ENCODE peak calls at places on chromosomes 4 and X, in six cellular contexts. One of them, this sample, is unnamed.

GRCh38 chrX:46551494-46552128 is 6.4 kb upstream of the ZNF674 start:
- DNase-seq in GM12892: no peak
- DNase-seq in endothelial cell of umbilical vein: no peak
- DNase-seq in Peyer's patch: no peak
- DNase-seq in heart left ventricle: no peak
- DNase-seq in adrenal gland: no peak
- DNase-seq in this sample: no peak

GRCh38 chr4:7387925-7388324 is 46.8 kb downstream of the PSAPL1 start:
- DNase-seq in adrenal gland: no peak
- DNase-seq in endothelial cell of umbilical vein: no peak
- DNase-seq in GM12892: no peak
- DNase-seq in Peyer's patch: no peak
- DNase-seq in heart left ventricle: peak
- DNase-seq in this sample: no peak

GRCh38 chr4:184817494-184818215 is 8.1 kb downstream of the ACSL1 start:
- DNase-seq in GM12892: no peak
- DNase-seq in adrenal gland: no peak
- DNase-seq in Peyer's patch: peak
- DNase-seq in endothelial cell of umbilical vein: no peak
- DNase-seq in heart left ventricle: no peak
- DNase-seq in this sample: no peak

GRCh38 chr4:6439120-6439757 is 33.2 kb downstream of the PPP2R2C start:
- DNase-seq in heart left ventricle: no peak
- DNase-seq in endothelial cell of umbilical vein: no peak
- DNase-seq in Peyer's patch: no peak
- DNase-seq in GM12892: no peak
- DNase-seq in adrenal gland: no peak
- DNase-seq in this sample: no peak

GRCh38 chr4:154743683-154744340 is at the start of gene LRAT:
- DNase-seq in Peyer's patch: no peak
- DNase-seq in heart left ventricle: no peak
- DNase-seq in adrenal gland: peak
- DNase-seq in endothelial cell of umbilical vein: no peak
- DNase-seq in GM12892: no peak
- DNase-seq in this sample: peak

GRCh38 chrX:95718746-95719145 is 965.9 kb upstream of the DIAPH2 start:
- DNase-seq in adrenal gland: no peak
- DNase-seq in endothelial cell of umbilical vein: no peak
- DNase-seq in Peyer's patch: no peak
- DNase-seq in heart left ventricle: no peak
- DNase-seq in GM12892: no peak
- DNase-seq in this sample: no peak

GRCh38 chr4:128337863-128338262 is 50.2 kb upstream of the PGRMC2 start:
- DNase-seq in Peyer's patch: no peak
- DNase-seq in heart left ventricle: no peak
- DNase-seq in endothelial cell of umbilical vein: peak
- DNase-seq in GM12892: no peak
- DNase-seq in adrenal gland: no peak
- DNase-seq in this sample: no peak

GRCh38 chr4:122218762-122219161 is 66.6 kb downstream of the BLTP1 start:
- DNase-seq in Peyer's patch: no peak
- DNase-seq in GM12892: no peak
- DNase-seq in adrenal gland: no peak
- DNase-seq in heart left ventricle: no peak
- DNase-seq in endothelial cell of umbilical vein: no peak
- DNase-seq in this sample: peak

GRCh38 chr4:26248647-26249046 is 72.2 kb upstream of the RBPJ start:
- DNase-seq in GM12892: no peak
- DNase-seq in heart left ventricle: peak
- DNase-seq in endothelial cell of umbilical vein: no peak
- DNase-seq in adrenal gland: no peak
- DNase-seq in Peyer's patch: no peak
- DNase-seq in this sample: no peak

GRCh38 chr4:107624024-107624423 is 96.0 kb downstream of the PAPSS1 start:
- DNase-seq in adrenal gland: no peak
- DNase-seq in GM12892: no peak
- DNase-seq in Peyer's patch: no peak
- DNase-seq in heart left ventricle: no peak
- DNase-seq in endothelial cell of umbilical vein: no peak
- DNase-seq in this sample: no peak

GRCh38 chrX:8971116-8971515 is 62.8 kb downstream of the FAM9B start:
- DNase-seq in endothelial cell of umbilical vein: peak
- DNase-seq in heart left ventricle: no peak
- DNase-seq in Peyer's patch: no peak
- DNase-seq in adrenal gland: no peak
- DNase-seq in GM12892: no peak
- DNase-seq in this sample: peak

GRCh38 chr4:18049446-18049845 is 27.9 kb upstream of the LCORL start:
- DNase-seq in adrenal gland: no peak
- DNase-seq in GM12892: no peak
- DNase-seq in endothelial cell of umbilical vein: no peak
- DNase-seq in Peyer's patch: no peak
- DNase-seq in heart left ventricle: no peak
- DNase-seq in this sample: no peak

GRCh38 chr4:141432000-141432712 is 204.2 kb upstream of the IL15 start:
- DNase-seq in endothelial cell of umbilical vein: no peak
- DNase-seq in heart left ventricle: no peak
- DNase-seq in adrenal gland: no peak
- DNase-seq in GM12892: no peak
- DNase-seq in Peyer's patch: no peak
- DNase-seq in this sample: no peak

GRCh38 chr4:2761035-2761923 is 5.1 kb upstream of the TNIP2 start:
- DNase-seq in endothelial cell of umbilical vein: peak
- DNase-seq in heart left ventricle: no peak
- DNase-seq in adrenal gland: no peak
- DNase-seq in GM12892: no peak
- DNase-seq in Peyer's patch: no peak
- DNase-seq in this sample: no peak
- TF ChIP-seq POLR2A in endothelial cell of umbilical vein: no peak
- TF ChIP-seq POLR2A in heart left ventricle: no peak
- TF ChIP-seq POLR2A in adrenal gland: no peak
- TF ChIP-seq POLR2A in GM12892: no peak
- TF ChIP-seq POLR2A in Peyer's patch: peak
- TF ChIP-seq POLR2A in this sample: no peak

DNA sequence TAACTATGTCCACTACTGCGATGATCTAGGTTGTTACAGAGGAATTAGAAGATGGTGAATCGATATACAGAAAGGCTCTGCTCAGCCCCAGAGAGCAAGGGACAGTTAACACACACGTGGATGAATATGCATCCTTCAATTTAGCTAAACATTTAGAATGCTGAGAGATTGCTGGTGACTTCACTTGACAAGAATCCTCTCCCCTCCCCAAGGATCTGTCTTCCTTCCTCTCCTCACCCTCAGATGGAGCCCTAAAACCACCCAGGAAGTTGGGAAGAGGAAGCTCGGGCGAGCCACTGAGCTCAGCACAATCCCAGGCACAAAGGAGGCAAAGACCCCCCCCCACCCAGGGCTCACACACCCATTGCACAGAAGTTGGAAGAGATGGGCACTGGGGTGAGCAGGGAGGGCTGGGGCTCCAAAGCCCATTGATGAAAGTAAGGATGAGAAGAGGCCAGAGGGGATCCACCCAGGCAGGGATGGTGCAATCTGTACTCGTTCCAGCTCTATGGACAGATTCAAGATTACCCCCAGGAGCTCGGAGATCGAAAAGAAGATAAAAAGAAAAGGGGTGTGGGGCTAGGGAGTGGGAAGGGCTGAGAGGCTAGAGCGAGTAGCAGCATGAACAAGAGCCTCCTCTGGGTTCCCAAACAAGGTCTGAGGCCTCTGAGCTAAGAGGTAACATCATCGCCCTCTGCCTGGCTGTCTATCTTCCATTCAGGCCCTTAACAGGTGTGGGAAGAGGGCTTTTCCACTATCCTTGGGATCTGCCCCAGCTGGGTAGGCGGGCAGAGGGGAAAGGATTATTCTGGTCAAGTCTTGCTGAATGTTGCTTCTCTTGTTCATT is 1.3 kb downstream of the TFE3 start:
- DNase-seq in endothelial cell of umbilical vein: peak
- DNase-seq in adrenal gland: peak
- DNase-seq in Peyer's patch: no peak
- DNase-seq in GM12892: no peak
- DNase-seq in heart left ventricle: peak
- DNase-seq in this sample: no peak
- TF ChIP-seq POLR2A in endothelial cell of umbilical vein: no peak
- TF ChIP-seq POLR2A in adrenal gland: peak
- TF ChIP-seq POLR2A in Peyer's patch: no peak
- TF ChIP-seq POLR2A in GM12892: no peak
- TF ChIP-seq POLR2A in heart left ventricle: no peak
- TF ChIP-seq POLR2A in this sample: no peak

GRCh38 chr4:142781114-142781513 is 65.0 kb downstream of the INPP4B start:
- DNase-seq in adrenal gland: no peak
- DNase-seq in GM12892: no peak
- DNase-seq in Peyer's patch: no peak
- DNase-seq in endothelial cell of umbilical vein: no peak
- DNase-seq in heart left ventricle: no peak
- DNase-seq in this sample: no peak
- TF ChIP-seq POLR2A in adrenal gland: no peak
- TF ChIP-seq POLR2A in GM12892: no peak
- TF ChIP-seq POLR2A in Peyer's patch: no peak
- TF ChIP-seq POLR2A in endothelial cell of umbilical vein: no peak
- TF ChIP-seq POLR2A in heart left ventricle: no peak
- TF ChIP-seq POLR2A in this sample: no peak

GRCh38 chrX:41350150-41350975 is 16.4 kb downstream of the DDX3X start:
- DNase-seq in adrenal gland: no peak
- DNase-seq in heart left ventricle: no peak
- DNase-seq in GM12892: no peak
- DNase-seq in endothelial cell of umbilical vein: peak
- DNase-seq in Peyer's patch: no peak
- DNase-seq in this sample: no peak
- TF ChIP-seq POLR2A in adrenal gland: no peak
- TF ChIP-seq POLR2A in heart left ventricle: no peak
- TF ChIP-seq POLR2A in GM12892: peak
- TF ChIP-seq POLR2A in endothelial cell of umbilical vein: peak
- TF ChIP-seq POLR2A in Peyer's patch: no peak
- TF ChIP-seq POLR2A in this sample: peak

DNA sequence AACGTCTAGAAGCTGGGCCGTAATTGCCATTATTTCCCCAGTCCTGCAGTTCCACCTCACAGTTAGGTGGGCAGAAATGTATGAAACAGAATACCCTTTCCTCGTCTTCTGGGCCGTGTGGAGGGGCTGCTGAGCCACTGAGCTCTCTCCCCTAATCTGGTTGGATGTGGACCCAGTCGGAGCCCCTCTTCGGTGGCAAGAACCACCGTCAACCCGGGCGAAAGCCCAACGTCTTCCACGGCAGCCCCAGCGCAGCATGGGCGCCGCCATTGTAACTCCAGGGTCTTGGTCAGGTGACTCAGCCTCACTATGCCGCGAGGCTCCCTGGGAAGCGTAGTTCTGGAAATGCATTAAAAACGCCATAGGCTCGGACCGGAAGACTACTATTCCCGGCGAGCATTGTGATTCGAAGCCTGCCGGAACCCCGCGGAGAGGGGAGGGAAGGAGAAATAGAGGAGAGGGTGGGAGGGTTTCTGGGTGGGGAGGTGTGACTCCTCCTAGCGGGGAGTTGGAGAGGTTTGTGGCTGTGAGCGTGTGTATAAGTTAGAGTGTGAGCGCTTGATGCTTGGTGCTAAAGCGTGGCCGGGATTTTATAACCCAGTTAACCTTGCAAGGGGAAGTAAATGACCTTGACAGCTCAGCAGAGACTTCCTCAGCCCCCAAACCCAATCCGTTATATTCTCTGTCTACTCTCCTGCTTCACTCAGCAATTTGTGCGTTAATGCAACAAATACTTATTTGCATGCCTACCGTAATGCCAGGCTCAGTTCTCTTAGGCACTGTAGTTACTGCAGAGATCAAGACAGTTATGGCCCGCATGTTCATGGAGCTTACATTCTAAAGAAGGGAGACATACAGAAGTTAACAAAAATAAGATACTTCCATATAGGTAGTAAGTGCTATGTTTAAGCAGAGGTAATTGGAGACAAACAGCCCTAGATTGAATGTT is at the start of gene GATB:
- DNase-seq in endothelial cell of umbilical vein: peak
- DNase-seq in Peyer's patch: peak
- DNase-seq in adrenal gland: peak
- DNase-seq in GM12892: peak
- DNase-seq in heart left ventricle: peak
- DNase-seq in this sample: peak
- TF ChIP-seq POLR2A in endothelial cell of umbilical vein: peak
- TF ChIP-seq POLR2A in Peyer's patch: peak
- TF ChIP-seq POLR2A in adrenal gland: peak
- TF ChIP-seq POLR2A in GM12892: peak
- TF ChIP-seq POLR2A in heart left ventricle: no peak
- TF ChIP-seq POLR2A in this sample: peak

GRCh38 chr4:77817304-77818076 is 1.7 kb downstream of the CNOT6L start:
- DNase-seq in GM12892: no peak
- DNase-seq in adrenal gland: no peak
- DNase-seq in heart left ventricle: no peak
- DNase-seq in endothelial cell of umbilical vein: no peak
- DNase-seq in Peyer's patch: no peak
- DNase-seq in this sample: peak

GRCh38 chr4:77819836-77820679 is 890 bp upstream of the CNOT6L start:
- DNase-seq in endothelial cell of umbilical vein: peak
- DNase-seq in GM12892: peak
- DNase-seq in adrenal gland: peak
- DNase-seq in Peyer's patch: peak
- DNase-seq in heart left ventricle: peak
- DNase-seq in this sample: peak

GRCh38 chr4:77819409-77819835 is 254 bp upstream of the CNOT6L start:
- DNase-seq in heart left ventricle: no peak
- DNase-seq in endothelial cell of umbilical vein: no peak
- DNase-seq in Peyer's patch: no peak
- DNase-seq in adrenal gland: no peak
- DNase-seq in GM12892: peak
- DNase-seq in this sample: no peak

GRCh38 chr4:77818077-77818666 is 996 bp downstream of the CNOT6L start:
- DNase-seq in endothelial cell of umbilical vein: peak
- DNase-seq in heart left ventricle: peak
- DNase-seq in Peyer's patch: peak
- DNase-seq in adrenal gland: peak
- DNase-seq in GM12892: peak
- DNase-seq in this sample: peak

GRCh38 chr4:77818667-77819408 is at the start of gene CNOT6L:
- DNase-seq in GM12892: peak
- DNase-seq in adrenal gland: peak
- DNase-seq in endothelial cell of umbilical vein: peak
- DNase-seq in heart left ventricle: peak
- DNase-seq in Peyer's patch: peak
- DNase-seq in this sample: peak
- TF ChIP-seq POLR2A in GM12892: peak
- TF ChIP-seq POLR2A in adrenal gland: peak
- TF ChIP-seq POLR2A in endothelial cell of umbilical vein: no peak
- TF ChIP-seq POLR2A in heart left ventricle: no peak
- TF ChIP-seq POLR2A in Peyer's patch: peak
- TF ChIP-seq POLR2A in this sample: peak

DNA sequence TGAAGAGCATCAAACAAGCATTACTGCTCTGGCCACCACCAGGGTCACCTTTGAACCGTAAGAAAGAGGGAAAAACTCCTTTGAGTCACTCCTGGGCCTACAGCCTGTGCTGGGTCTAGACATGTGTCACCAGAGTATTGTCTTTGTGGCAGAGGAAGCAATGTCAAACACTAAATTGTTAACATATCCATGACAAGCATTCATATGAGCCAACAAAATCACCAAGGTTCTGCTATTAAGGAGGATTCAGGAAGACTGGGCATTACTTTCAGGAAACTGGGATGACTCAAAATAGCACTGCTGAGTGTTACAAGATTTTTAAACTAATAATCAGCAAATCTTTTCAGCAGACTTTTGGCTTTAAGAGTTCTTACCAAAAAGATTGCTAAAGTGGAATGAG is 28.1 kb downstream of the LGI2 start:
- DNase-seq in adrenal gland: no peak
- DNase-seq in heart left ventricle: no peak
- DNase-seq in Peyer's patch: no peak
- DNase-seq in endothelial cell of umbilical vein: peak
- DNase-seq in GM12892: no peak
- DNase-seq in this sample: no peak
- TF ChIP-seq POLR2A in adrenal gland: no peak
- TF ChIP-seq POLR2A in heart left ventricle: no peak
- TF ChIP-seq POLR2A in Peyer's patch: no peak
- TF ChIP-seq POLR2A in endothelial cell of umbilical vein: no peak
- TF ChIP-seq POLR2A in GM12892: no peak
- TF ChIP-seq POLR2A in this sample: no peak